ENCODE peak calls at places on chromosomes 1 and 21, in five cellular contexts. K is GM13977, D is GM12864, W is NCI-H510A treated with DMSO at 0.1 percent for 48 hours, Q is NCI-H1105. G is an unnamed sample.

GRCh38 chr1:228944991-228945390 is 209.7 kb downstream of the RHOU start:
- DNase-seq in K (no peak), D (no peak), W (no peak), Q (no peak), G (no peak)

GRCh38 chr1:20974069-20974468 is 187.0 kb upstream of the HP1BP3 start:
- DNase-seq in K (no peak), D (no peak), W (no peak), Q (no peak), G (no peak)

GRCh38 chr1:2230781-2231666 is 2.9 kb downstream of the SKI start:
- DNase-seq in K (no peak), D (no peak), W (no peak), Q (no peak), G (no peak)

GRCh38 chr1:38964140-38964548 is 22.5 kb upstream of the RHBDL2 start:
- DNase-seq in K (no peak), D (no peak), W (peak), Q (no peak), G (no peak)

GRCh38 chr1:2104621-2105427 is 54.6 kb downstream of the PRKCZ start:
- DNase-seq in K (no peak), D (no peak), W (peak), Q (no peak), G (no peak)

GRCh38 chr21:35566874-35567273 is 493.5 kb downstream of the SETD4 start:
- DNase-seq in K (no peak), D (no peak), W (no peak), Q (no peak), G (no peak)

GRCh38 chr1:197841828-197842573 is 60.4 kb upstream of the C1orf53 start:
- DNase-seq in K (no peak), D (no peak), W (no peak), Q (no peak), G (no peak)

GRCh38 chr21:45420623-45421041 is 15.7 kb downstream of the COL18A1 start:
- DNase-seq in K (no peak), D (no peak), W (no peak), Q (no peak), G (no peak)

GRCh38 chr1:220451541-220451940 is 76.4 kb upstream of the MARK1 start:
- DNase-seq in K (no peak), D (no peak), W (no peak), Q (no peak), G (no peak)

GRCh38 chr1:225990705-225991464 is 8.3 kb downstream of the SDE2 start:
- DNase-seq in K (no peak), D (no peak), W (no peak), Q (no peak), G (no peak)

GRCh38 chr1:236534164-236534651 is 10.4 kb downstream of the LGALS8 start:
- DNase-seq in K (no peak), D (no peak), W (no peak), Q (no peak), G (no peak)

G was measured in GM12878.